ENCODE peak calls at places on chromosomes 11 and 22, in nine cellular contexts. One of them, this sample, is unnamed.

GRCh38 chr11:134660416-134660815 is 248.4 kb upstream of the B3GAT1 start:
- DNase-seq in C1 segment of cervical spinal cord: no peak
- DNase-seq in stimulated activated CD4-positive, alpha-beta T cell treated with anti-CD3 and anti-CD28 coated beads, Interleukin-4, amount 100 ng/mL, for 4 hours: no peak
- DNase-seq in fibroblast of lung: no peak
- DNase-seq in CD8-positive, alpha-beta T cell: no peak
- DNase-seq in stimulated activated CD8-positive, alpha-beta memory T cell treated with anti-CD3 and anti-CD28 coated beads, Interleukin-4, amount 100 ng/mL, for 4 hours: no peak
- DNase-seq in NCI-H1694 treated with DMSO at 0.1 percent for 48 hours: no peak
- DNase-seq in NCI-H1105 treated with DMSO at 0.1 percent for 48 hours: no peak
- DNase-seq in OCI-LY7: no peak
- DNase-seq in this sample: no peak

GRCh38 chr11:9756878-9757277 is 93.0 kb downstream of the SWAP70 start:
- DNase-seq in CD8-positive, alpha-beta T cell: no peak
- DNase-seq in stimulated activated CD4-positive, alpha-beta T cell treated with anti-CD3 and anti-CD28 coated beads, Interleukin-4, amount 100 ng/mL, for 4 hours: no peak
- DNase-seq in stimulated activated CD8-positive, alpha-beta memory T cell treated with anti-CD3 and anti-CD28 coated beads, Interleukin-4, amount 100 ng/mL, for 4 hours: no peak
- DNase-seq in OCI-LY7: no peak
- DNase-seq in fibroblast of lung: no peak
- DNase-seq in NCI-H1105 treated with DMSO at 0.1 percent for 48 hours: no peak
- DNase-seq in NCI-H1694 treated with DMSO at 0.1 percent for 48 hours: no peak
- DNase-seq in C1 segment of cervical spinal cord: no peak
- DNase-seq in this sample: no peak

GRCh38 chr22:41382098-41382578 is 396 bp downstream of the TEF start:
- DNase-seq in fibroblast of lung: peak
- DNase-seq in NCI-H1694 treated with DMSO at 0.1 percent for 48 hours: no peak
- DNase-seq in stimulated activated CD8-positive, alpha-beta memory T cell treated with anti-CD3 and anti-CD28 coated beads, Interleukin-4, amount 100 ng/mL, for 4 hours: peak
- DNase-seq in stimulated activated CD4-positive, alpha-beta T cell treated with anti-CD3 and anti-CD28 coated beads, Interleukin-4, amount 100 ng/mL, for 4 hours: peak
- DNase-seq in OCI-LY7: peak
- DNase-seq in NCI-H1105 treated with DMSO at 0.1 percent for 48 hours: peak
- DNase-seq in C1 segment of cervical spinal cord: peak
- DNase-seq in CD8-positive, alpha-beta T cell: peak
- DNase-seq in this sample: peak

GRCh38 chr11:32890843-32891656 is 1.6 kb upstream of the QSER1 start:
- DNase-seq in fibroblast of lung: no peak
- DNase-seq in stimulated activated CD4-positive, alpha-beta T cell treated with anti-CD3 and anti-CD28 coated beads, Interleukin-4, amount 100 ng/mL, for 4 hours: no peak
- DNase-seq in C1 segment of cervical spinal cord: no peak
- DNase-seq in OCI-LY7: peak
- DNase-seq in NCI-H1694 treated with DMSO at 0.1 percent for 48 hours: no peak
- DNase-seq in NCI-H1105 treated with DMSO at 0.1 percent for 48 hours: peak
- DNase-seq in stimulated activated CD8-positive, alpha-beta memory T cell treated with anti-CD3 and anti-CD28 coated beads, Interleukin-4, amount 100 ng/mL, for 4 hours: no peak
- DNase-seq in CD8-positive, alpha-beta T cell: no peak
- DNase-seq in this sample: no peak

GRCh38 chr22:20216863-20217499 is 51.1 kb downstream of the RTN4R start:
- DNase-seq in stimulated activated CD4-positive, alpha-beta T cell treated with anti-CD3 and anti-CD28 coated beads, Interleukin-4, amount 100 ng/mL, for 4 hours: no peak
- DNase-seq in OCI-LY7: no peak
- DNase-seq in stimulated activated CD8-positive, alpha-beta memory T cell treated with anti-CD3 and anti-CD28 coated beads, Interleukin-4, amount 100 ng/mL, for 4 hours: no peak
- DNase-seq in NCI-H1105 treated with DMSO at 0.1 percent for 48 hours: no peak
- DNase-seq in CD8-positive, alpha-beta T cell: no peak
- DNase-seq in fibroblast of lung: no peak
- DNase-seq in C1 segment of cervical spinal cord: no peak
- DNase-seq in NCI-H1694 treated with DMSO at 0.1 percent for 48 hours: no peak
- DNase-seq in this sample: no peak

GRCh38 chr11:2103666-2104523 is 35.3 kb downstream of the IGF2 start:
- DNase-seq in NCI-H1105 treated with DMSO at 0.1 percent for 48 hours: no peak
- DNase-seq in NCI-H1694 treated with DMSO at 0.1 percent for 48 hours: no peak
- DNase-seq in stimulated activated CD8-positive, alpha-beta memory T cell treated with anti-CD3 and anti-CD28 coated beads, Interleukin-4, amount 100 ng/mL, for 4 hours: no peak
- DNase-seq in OCI-LY7: no peak
- DNase-seq in fibroblast of lung: no peak
- DNase-seq in stimulated activated CD4-positive, alpha-beta T cell treated with anti-CD3 and anti-CD28 coated beads, Interleukin-4, amount 100 ng/mL, for 4 hours: no peak
- DNase-seq in CD8-positive, alpha-beta T cell: no peak
- DNase-seq in C1 segment of cervical spinal cord: no peak
- DNase-seq in this sample: no peak

GRCh38 chr11:44634401-44635281 is 69.2 kb downstream of the CD82 start:
- DNase-seq in CD8-positive, alpha-beta T cell: peak
- DNase-seq in stimulated activated CD8-positive, alpha-beta memory T cell treated with anti-CD3 and anti-CD28 coated beads, Interleukin-4, amount 100 ng/mL, for 4 hours: no peak
- DNase-seq in stimulated activated CD4-positive, alpha-beta T cell treated with anti-CD3 and anti-CD28 coated beads, Interleukin-4, amount 100 ng/mL, for 4 hours: peak
- DNase-seq in fibroblast of lung: peak
- DNase-seq in NCI-H1105 treated with DMSO at 0.1 percent for 48 hours: peak
- DNase-seq in C1 segment of cervical spinal cord: peak
- DNase-seq in OCI-LY7: peak
- DNase-seq in NCI-H1694 treated with DMSO at 0.1 percent for 48 hours: peak
- DNase-seq in this sample: no peak

GRCh38 chr22:49007013-49007653 is 820.5 kb downstream of the BRD1 start:
- DNase-seq in NCI-H1105 treated with DMSO at 0.1 percent for 48 hours: no peak
- DNase-seq in NCI-H1694 treated with DMSO at 0.1 percent for 48 hours: no peak
- DNase-seq in C1 segment of cervical spinal cord: no peak
- DNase-seq in OCI-LY7: no peak
- DNase-seq in CD8-positive, alpha-beta T cell: no peak
- DNase-seq in stimulated activated CD8-positive, alpha-beta memory T cell treated with anti-CD3 and anti-CD28 coated beads, Interleukin-4, amount 100 ng/mL, for 4 hours: no peak
- DNase-seq in fibroblast of lung: no peak
- DNase-seq in stimulated activated CD4-positive, alpha-beta T cell treated with anti-CD3 and anti-CD28 coated beads, Interleukin-4, amount 100 ng/mL, for 4 hours: no peak
- DNase-seq in this sample: no peak

GRCh38 chr11:678297-678696 is 16.7 kb downstream of the DEAF1 start:
- DNase-seq in fibroblast of lung: no peak
- DNase-seq in NCI-H1105 treated with DMSO at 0.1 percent for 48 hours: no peak
- DNase-seq in stimulated activated CD4-positive, alpha-beta T cell treated with anti-CD3 and anti-CD28 coated beads, Interleukin-4, amount 100 ng/mL, for 4 hours: no peak
- DNase-seq in C1 segment of cervical spinal cord: no peak
- DNase-seq in stimulated activated CD8-positive, alpha-beta memory T cell treated with anti-CD3 and anti-CD28 coated beads, Interleukin-4, amount 100 ng/mL, for 4 hours: no peak
- DNase-seq in NCI-H1694 treated with DMSO at 0.1 percent for 48 hours: no peak
- DNase-seq in CD8-positive, alpha-beta T cell: no peak
- DNase-seq in OCI-LY7: no peak
- DNase-seq in this sample: no peak

GRCh38 chr22:33088418-33088817 is 30.2 kb upstream of the SYN3 start:
- DNase-seq in OCI-LY7: no peak
- DNase-seq in NCI-H1694 treated with DMSO at 0.1 percent for 48 hours: no peak
- DNase-seq in stimulated activated CD8-positive, alpha-beta memory T cell treated with anti-CD3 and anti-CD28 coated beads, Interleukin-4, amount 100 ng/mL, for 4 hours: no peak
- DNase-seq in NCI-H1105 treated with DMSO at 0.1 percent for 48 hours: no peak
- DNase-seq in fibroblast of lung: no peak
- DNase-seq in CD8-positive, alpha-beta T cell: no peak
- DNase-seq in stimulated activated CD4-positive, alpha-beta T cell treated with anti-CD3 and anti-CD28 coated beads, Interleukin-4, amount 100 ng/mL, for 4 hours: no peak
- DNase-seq in C1 segment of cervical spinal cord: no peak
- DNase-seq in this sample: no peak

GRCh38 chr11:60785806-60786361 is 751 bp downstream of the MS4A10 start:
- DNase-seq in stimulated activated CD4-positive, alpha-beta T cell treated with anti-CD3 and anti-CD28 coated beads, Interleukin-4, amount 100 ng/mL, for 4 hours: no peak
- DNase-seq in NCI-H1105 treated with DMSO at 0.1 percent for 48 hours: no peak
- DNase-seq in OCI-LY7: no peak
- DNase-seq in C1 segment of cervical spinal cord: no peak
- DNase-seq in stimulated activated CD8-positive, alpha-beta memory T cell treated with anti-CD3 and anti-CD28 coated beads, Interleukin-4, amount 100 ng/mL, for 4 hours: no peak
- DNase-seq in CD8-positive, alpha-beta T cell: no peak
- DNase-seq in fibroblast of lung: peak
- DNase-seq in NCI-H1694 treated with DMSO at 0.1 percent for 48 hours: peak
- DNase-seq in this sample: no peak

GRCh38 chr11:114395776-114396175 is 4.5 kb downstream of the C11orf71 start:
- DNase-seq in CD8-positive, alpha-beta T cell: no peak
- DNase-seq in NCI-H1694 treated with DMSO at 0.1 percent for 48 hours: no peak
- DNase-seq in stimulated activated CD4-positive, alpha-beta T cell treated with anti-CD3 and anti-CD28 coated beads, Interleukin-4, amount 100 ng/mL, for 4 hours: no peak
- DNase-seq in OCI-LY7: no peak
- DNase-seq in C1 segment of cervical spinal cord: no peak
- DNase-seq in stimulated activated CD8-positive, alpha-beta memory T cell treated with anti-CD3 and anti-CD28 coated beads, Interleukin-4, amount 100 ng/mL, for 4 hours: no peak
- DNase-seq in fibroblast of lung: no peak
- DNase-seq in NCI-H1105 treated with DMSO at 0.1 percent for 48 hours: no peak
- DNase-seq in this sample: no peak

GRCh38 chr22:41256898-41257260 is 16.1 kb upstream of the CHADL start:
- DNase-seq in NCI-H1694 treated with DMSO at 0.1 percent for 48 hours: no peak
- DNase-seq in stimulated activated CD4-positive, alpha-beta T cell treated with anti-CD3 and anti-CD28 coated beads, Interleukin-4, amount 100 ng/mL, for 4 hours: no peak
- DNase-seq in fibroblast of lung: peak
- DNase-seq in OCI-LY7: no peak
- DNase-seq in NCI-H1105 treated with DMSO at 0.1 percent for 48 hours: no peak
- DNase-seq in C1 segment of cervical spinal cord: no peak
- DNase-seq in CD8-positive, alpha-beta T cell: no peak
- DNase-seq in stimulated activated CD8-positive, alpha-beta memory T cell treated with anti-CD3 and anti-CD28 coated beads, Interleukin-4, amount 100 ng/mL, for 4 hours: no peak
- DNase-seq in this sample: no peak

GRCh38 chr22:36191106-36191836 is 10.3 kb downstream of the APOL4 start:
- DNase-seq in C1 segment of cervical spinal cord: peak
- DNase-seq in stimulated activated CD8-positive, alpha-beta memory T cell treated with anti-CD3 and anti-CD28 coated beads, Interleukin-4, amount 100 ng/mL, for 4 hours: no peak
- DNase-seq in NCI-H1105 treated with DMSO at 0.1 percent for 48 hours: no peak
- DNase-seq in OCI-LY7: no peak
- DNase-seq in fibroblast of lung: peak
- DNase-seq in stimulated activated CD4-positive, alpha-beta T cell treated with anti-CD3 and anti-CD28 coated beads, Interleukin-4, amount 100 ng/mL, for 4 hours: no peak
- DNase-seq in CD8-positive, alpha-beta T cell: no peak
- DNase-seq in NCI-H1694 treated with DMSO at 0.1 percent for 48 hours: peak
- DNase-seq in this sample: no peak

GRCh38 chr11:131246589-131247164 is 123.7 kb upstream of the NTM start:
- DNase-seq in CD8-positive, alpha-beta T cell: no peak
- DNase-seq in stimulated activated CD4-positive, alpha-beta T cell treated with anti-CD3 and anti-CD28 coated beads, Interleukin-4, amount 100 ng/mL, for 4 hours: no peak
- DNase-seq in OCI-LY7: peak
- DNase-seq in NCI-H1694 treated with DMSO at 0.1 percent for 48 hours: peak
- DNase-seq in stimulated activated CD8-positive, alpha-beta memory T cell treated with anti-CD3 and anti-CD28 coated beads, Interleukin-4, amount 100 ng/mL, for 4 hours: no peak
- DNase-seq in NCI-H1105 treated with DMSO at 0.1 percent for 48 hours: peak
- DNase-seq in C1 segment of cervical spinal cord: peak
- DNase-seq in fibroblast of lung: no peak
- DNase-seq in this sample: no peak

GRCh38 chr11:12705874-12706273 is 31.7 kb downstream of the TEAD1 start:
- DNase-seq in stimulated activated CD8-positive, alpha-beta memory T cell treated with anti-CD3 and anti-CD28 coated beads, Interleukin-4, amount 100 ng/mL, for 4 hours: no peak
- DNase-seq in C1 segment of cervical spinal cord: no peak
- DNase-seq in fibroblast of lung: peak
- DNase-seq in NCI-H1105 treated with DMSO at 0.1 percent for 48 hours: no peak
- DNase-seq in NCI-H1694 treated with DMSO at 0.1 percent for 48 hours: no peak
- DNase-seq in stimulated activated CD4-positive, alpha-beta T cell treated with anti-CD3 and anti-CD28 coated beads, Interleukin-4, amount 100 ng/mL, for 4 hours: no peak
- DNase-seq in CD8-positive, alpha-beta T cell: no peak
- DNase-seq in OCI-LY7: no peak
- DNase-seq in this sample: no peak

GRCh38 chr11:121909571-121909970 is 206.4 kb downstream of the BLID start:
- DNase-seq in stimulated activated CD8-positive, alpha-beta memory T cell treated with anti-CD3 and anti-CD28 coated beads, Interleukin-4, amount 100 ng/mL, for 4 hours: no peak
- DNase-seq in stimulated activated CD4-positive, alpha-beta T cell treated with anti-CD3 and anti-CD28 coated beads, Interleukin-4, amount 100 ng/mL, for 4 hours: no peak
- DNase-seq in CD8-positive, alpha-beta T cell: no peak
- DNase-seq in NCI-H1694 treated with DMSO at 0.1 percent for 48 hours: no peak
- DNase-seq in C1 segment of cervical spinal cord: no peak
- DNase-seq in OCI-LY7: no peak
- DNase-seq in fibroblast of lung: no peak
- DNase-seq in NCI-H1105 treated with DMSO at 0.1 percent for 48 hours: no peak
- DNase-seq in this sample: no peak

GRCh38 chr11:95991545-95991944 is 67.6 kb upstream of the MTMR2 start:
- DNase-seq in NCI-H1105 treated with DMSO at 0.1 percent for 48 hours: no peak
- DNase-seq in C1 segment of cervical spinal cord: no peak
- DNase-seq in CD8-positive, alpha-beta T cell: no peak
- DNase-seq in stimulated activated CD8-positive, alpha-beta memory T cell treated with anti-CD3 and anti-CD28 coated beads, Interleukin-4, amount 100 ng/mL, for 4 hours: no peak
- DNase-seq in fibroblast of lung: peak
- DNase-seq in OCI-LY7: no peak
- DNase-seq in stimulated activated CD4-positive, alpha-beta T cell treated with anti-CD3 and anti-CD28 coated beads, Interleukin-4, amount 100 ng/mL, for 4 hours: no peak
- DNase-seq in NCI-H1694 treated with DMSO at 0.1 percent for 48 hours: no peak
- DNase-seq in this sample: no peak

GRCh38 chr11:57529012-57529411 is 1.5 kb downstream of the TIMM10 start:
- DNase-seq in C1 segment of cervical spinal cord: no peak
- DNase-seq in NCI-H1105 treated with DMSO at 0.1 percent for 48 hours: no peak
- DNase-seq in NCI-H1694 treated with DMSO at 0.1 percent for 48 hours: no peak
- DNase-seq in stimulated activated CD8-positive, alpha-beta memory T cell treated with anti-CD3 and anti-CD28 coated beads, Interleukin-4, amount 100 ng/mL, for 4 hours: no peak
- DNase-seq in stimulated activated CD4-positive, alpha-beta T cell treated with anti-CD3 and anti-CD28 coated beads, Interleukin-4, amount 100 ng/mL, for 4 hours: no peak
- DNase-seq in fibroblast of lung: no peak
- DNase-seq in OCI-LY7: no peak
- DNase-seq in CD8-positive, alpha-beta T cell: no peak
- DNase-seq in this sample: no peak

GRCh38 chr11:93537022-93537421 is 6.2 kb downstream of the SMCO4 start:
- DNase-seq in NCI-H1694 treated with DMSO at 0.1 percent for 48 hours: no peak
- DNase-seq in CD8-positive, alpha-beta T cell: no peak
- DNase-seq in stimulated activated CD8-positive, alpha-beta memory T cell treated with anti-CD3 and anti-CD28 coated beads, Interleukin-4, amount 100 ng/mL, for 4 hours: no peak
- DNase-seq in stimulated activated CD4-positive, alpha-beta T cell treated with anti-CD3 and anti-CD28 coated beads, Interleukin-4, amount 100 ng/mL, for 4 hours: no peak
- DNase-seq in OCI-LY7: no peak
- DNase-seq in NCI-H1105 treated with DMSO at 0.1 percent for 48 hours: no peak
- DNase-seq in C1 segment of cervical spinal cord: peak
- DNase-seq in fibroblast of lung: no peak
- DNase-seq in this sample: no peak

GRCh38 chr11:117535201-117535869 is 207.7 kb downstream of the CEP164 start:
- DNase-seq in fibroblast of lung: no peak
- DNase-seq in NCI-H1105 treated with DMSO at 0.1 percent for 48 hours: peak
- DNase-seq in C1 segment of cervical spinal cord: peak
- DNase-seq in stimulated activated CD4-positive, alpha-beta T cell treated with anti-CD3 and anti-CD28 coated beads, Interleukin-4, amount 100 ng/mL, for 4 hours: no peak
- DNase-seq in stimulated activated CD8-positive, alpha-beta memory T cell treated with anti-CD3 and anti-CD28 coated beads, Interleukin-4, amount 100 ng/mL, for 4 hours: no peak
- DNase-seq in OCI-LY7: no peak
- DNase-seq in NCI-H1694 treated with DMSO at 0.1 percent for 48 hours: no peak
- DNase-seq in CD8-positive, alpha-beta T cell: no peak
- DNase-seq in this sample: no peak

GRCh38 chr22:35542972-35543516 is 2.4 kb downstream of the RASD2 start:
- DNase-seq in fibroblast of lung: no peak
- DNase-seq in NCI-H1105 treated with DMSO at 0.1 percent for 48 hours: no peak
- DNase-seq in C1 segment of cervical spinal cord: no peak
- DNase-seq in NCI-H1694 treated with DMSO at 0.1 percent for 48 hours: no peak
- DNase-seq in stimulated activated CD8-positive, alpha-beta memory T cell treated with anti-CD3 and anti-CD28 coated beads, Interleukin-4, amount 100 ng/mL, for 4 hours: no peak
- DNase-seq in stimulated activated CD4-positive, alpha-beta T cell treated with anti-CD3 and anti-CD28 coated beads, Interleukin-4, amount 100 ng/mL, for 4 hours: no peak
- DNase-seq in CD8-positive, alpha-beta T cell: no peak
- DNase-seq in OCI-LY7: no peak
- DNase-seq in this sample: no peak

This sample was measured in CD4-positive, CD25-positive, alpha-beta regulatory T cell.